ENCODE peak calls at places on chromosomes 13 and 19, in seven cellular contexts. One of them, this sample, is unnamed.
A peak's percentile ranks its signal among the peaks of the same experiment; 100 is the strongest.

GRCh38 chr19:8611890-8612806 is 1.6 kb upstream of the ADAMTS10 start:
- DNase-seq in bronchial epithelial cell: no peak
- DNase-seq in Caco-2: no peak
- DNase-seq in fibroblast of pulmonary artery: peak; percentile 70
- DNase-seq in astrocyte of the cerebellum: peak; percentile 94
- DNase-seq in breast epithelium: no peak
- DNase-seq in adrenal gland: peak; percentile 85
- DNase-seq in this sample: peak; percentile 48

GRCh38 chr19:18310118-18310909 is 12.6 kb downstream of the LSM4 start:
- DNase-seq in bronchial epithelial cell: no peak
- DNase-seq in Caco-2: peak; percentile 37
- DNase-seq in fibroblast of pulmonary artery: no peak
- DNase-seq in astrocyte of the cerebellum: no peak
- DNase-seq in breast epithelium: no peak
- DNase-seq in adrenal gland: peak; percentile 50
- DNase-seq in this sample: no peak

GRCh38 chr19:42589792-42590191 is 4.9 kb downstream of the CEACAM8 start:
- DNase-seq in bronchial epithelial cell: no peak
- DNase-seq in Caco-2: no peak
- DNase-seq in fibroblast of pulmonary artery: no peak
- DNase-seq in astrocyte of the cerebellum: no peak
- DNase-seq in breast epithelium: no peak
- DNase-seq in adrenal gland: no peak
- DNase-seq in this sample: no peak

GRCh38 chr19:12967907-12968306 is 1.5 kb upstream of the DAND5 start:
- DNase-seq in bronchial epithelial cell: peak; percentile 67
- DNase-seq in Caco-2: no peak
- DNase-seq in fibroblast of pulmonary artery: no peak
- DNase-seq in astrocyte of the cerebellum: no peak
- DNase-seq in breast epithelium: no peak
- DNase-seq in adrenal gland: no peak
- DNase-seq in this sample: no peak

GRCh38 chr19:12723643-12724426 is at the start of gene TNPO2:
- DNase-seq in bronchial epithelial cell: peak; percentile 49
- DNase-seq in Caco-2: peak; percentile 76
- DNase-seq in fibroblast of pulmonary artery: peak; percentile 67
- DNase-seq in astrocyte of the cerebellum: no peak
- DNase-seq in breast epithelium: no peak
- DNase-seq in adrenal gland: peak; percentile 55
- DNase-seq in this sample: peak; percentile 63

GRCh38 chr19:7925171-7925837 is 631 bp downstream of the CTXN1 start:
- DNase-seq in bronchial epithelial cell: peak; percentile 35
- DNase-seq in Caco-2: peak; percentile 85
- DNase-seq in fibroblast of pulmonary artery: peak; percentile 80
- DNase-seq in astrocyte of the cerebellum: peak; percentile 42
- DNase-seq in breast epithelium: peak; percentile 54
- DNase-seq in adrenal gland: peak; percentile 69
- DNase-seq in this sample: peak; percentile 74

GRCh38 chr13:24263652-24264051 is 45.7 kb upstream of the C1QTNF9 start:
- DNase-seq in bronchial epithelial cell: no peak
- DNase-seq in Caco-2: peak; percentile 35
- DNase-seq in fibroblast of pulmonary artery: peak; percentile 60
- DNase-seq in astrocyte of the cerebellum: no peak
- DNase-seq in breast epithelium: no peak
- DNase-seq in adrenal gland: no peak
- DNase-seq in this sample: peak; percentile 84

GRCh38 chr13:100646030-100646673 is 28.4 kb downstream of the TMTC4 start:
- DNase-seq in bronchial epithelial cell: peak; percentile 27
- DNase-seq in Caco-2: peak; percentile 49
- DNase-seq in fibroblast of pulmonary artery: peak; percentile 60
- DNase-seq in astrocyte of the cerebellum: peak; percentile 26
- DNase-seq in breast epithelium: no peak
- DNase-seq in adrenal gland: no peak
- DNase-seq in this sample: peak; percentile 42

GRCh38 chr19:15331419-15332310 is 674 bp downstream of the BRD4 start:
- DNase-seq in bronchial epithelial cell: no peak
- DNase-seq in Caco-2: peak; percentile 80
- DNase-seq in fibroblast of pulmonary artery: peak; percentile 54
- DNase-seq in astrocyte of the cerebellum: no peak
- DNase-seq in breast epithelium: peak; percentile 39
- DNase-seq in adrenal gland: peak; percentile 56
- DNase-seq in this sample: peak; percentile 65

GRCh38 chr19:55383789-55384575 is at the start of gene TMEM238:
- DNase-seq in bronchial epithelial cell: peak; percentile 47
- DNase-seq in Caco-2: peak; percentile 84
- DNase-seq in fibroblast of pulmonary artery: peak; percentile 73
- DNase-seq in astrocyte of the cerebellum: no peak
- DNase-seq in breast epithelium: peak; percentile 38
- DNase-seq in adrenal gland: peak; percentile 59
- DNase-seq in this sample: peak; percentile 69

GRCh38 chr13:35165205-35165604 is 223.1 kb downstream of the NBEA start:
- DNase-seq in bronchial epithelial cell: no peak
- DNase-seq in Caco-2: no peak
- DNase-seq in fibroblast of pulmonary artery: no peak
- DNase-seq in astrocyte of the cerebellum: no peak
- DNase-seq in breast epithelium: no peak
- DNase-seq in adrenal gland: no peak
- DNase-seq in this sample: no peak

DNA sequence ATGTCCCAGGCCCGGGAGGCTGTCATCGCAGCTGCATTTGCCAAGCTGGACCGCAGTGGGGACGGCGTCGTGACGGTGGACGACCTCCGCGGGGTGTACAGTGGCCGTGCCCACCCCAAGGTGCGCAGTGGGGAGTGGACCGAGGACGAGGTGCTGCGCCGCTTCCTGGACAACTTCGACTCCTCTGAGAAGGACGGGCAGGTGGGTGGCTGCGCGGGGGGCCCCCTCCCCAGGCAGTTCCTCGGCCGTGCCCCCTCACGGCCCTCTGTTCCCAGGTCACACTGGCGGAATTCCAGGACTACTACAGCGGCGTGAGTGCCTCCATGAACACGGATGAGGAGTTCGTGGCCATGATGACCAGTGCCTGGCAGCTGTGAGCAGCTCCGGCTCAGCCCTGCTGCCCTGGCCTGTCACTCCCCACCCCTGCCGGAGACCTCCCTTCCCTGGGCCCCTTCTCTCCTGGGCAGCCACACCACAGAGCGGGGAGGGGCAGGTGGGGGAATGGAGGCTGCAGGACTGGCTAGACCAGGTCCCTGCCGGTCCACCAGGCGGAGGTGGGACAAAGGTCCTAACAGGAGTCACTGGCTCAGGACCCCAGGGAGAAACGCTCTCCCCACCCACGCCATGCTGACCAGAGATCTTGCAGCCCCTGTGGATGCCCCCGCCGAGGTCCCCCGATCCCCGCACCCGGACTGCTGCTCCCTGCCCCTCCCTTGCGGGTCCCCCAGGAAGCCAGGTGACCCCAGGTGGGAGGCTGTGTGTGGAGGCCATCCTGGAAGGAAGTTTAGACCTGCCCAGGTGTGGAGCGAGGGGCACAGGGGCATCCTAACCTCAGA is 1.1 kb downstream of the CAPS start:
- DNase-seq in bronchial epithelial cell: no peak
- DNase-seq in Caco-2: peak; percentile 81
- DNase-seq in fibroblast of pulmonary artery: no peak
- DNase-seq in astrocyte of the cerebellum: no peak
- DNase-seq in breast epithelium: no peak
- DNase-seq in adrenal gland: no peak
- DNase-seq in this sample: no peak
- H3K4me3 ChIP-seq in bronchial epithelial cell: no peak overlapping the region
- H3K4me3 ChIP-seq in Caco-2: no peak overlapping the region
- H3K4me3 ChIP-seq in fibroblast of pulmonary artery: no peak overlapping the region
- H3K4me3 ChIP-seq in astrocyte of the cerebellum: no peak overlapping the region
- H3K4me3 ChIP-seq in breast epithelium: peak overlapping the region; percentile 18
- H3K4me3 ChIP-seq in adrenal gland: no peak overlapping the region
- H3K4me3 ChIP-seq in this sample: no peak overlapping the region

GRCh38 chr13:43877788-43878187 is 1.8 kb downstream of the CCDC122 start:
- DNase-seq in bronchial epithelial cell: no peak
- DNase-seq in Caco-2: no peak
- DNase-seq in fibroblast of pulmonary artery: no peak
- DNase-seq in astrocyte of the cerebellum: no peak
- DNase-seq in breast epithelium: no peak
- DNase-seq in adrenal gland: no peak
- DNase-seq in this sample: no peak

GRCh38 chr13:43880451-43880850 is 747 bp downstream of the LACC1 start:
- DNase-seq in bronchial epithelial cell: no peak
- DNase-seq in Caco-2: no peak
- DNase-seq in fibroblast of pulmonary artery: no peak
- DNase-seq in astrocyte of the cerebellum: no peak
- DNase-seq in breast epithelium: no peak
- DNase-seq in adrenal gland: no peak
- DNase-seq in this sample: no peak

GRCh38 chr13:43880930-43881329 is 1.2 kb downstream of the LACC1 start:
- DNase-seq in bronchial epithelial cell: no peak
- DNase-seq in Caco-2: no peak
- DNase-seq in fibroblast of pulmonary artery: peak; percentile 27
- DNase-seq in astrocyte of the cerebellum: no peak
- DNase-seq in breast epithelium: no peak
- DNase-seq in adrenal gland: peak; percentile 17
- DNase-seq in this sample: no peak

GRCh38 chr13:43878897-43879322 is 630 bp downstream of the CCDC122 start:
- DNase-seq in bronchial epithelial cell: peak; percentile 46
- DNase-seq in Caco-2: peak; percentile 65
- DNase-seq in fibroblast of pulmonary artery: peak; percentile 83
- DNase-seq in astrocyte of the cerebellum: peak; percentile 53
- DNase-seq in breast epithelium: peak; percentile 40
- DNase-seq in adrenal gland: peak; percentile 82
- DNase-seq in this sample: peak; percentile 91

GRCh38 chr13:43879323-43880181 is at the start of the genes CCDC122 and LACC1:
- DNase-seq in bronchial epithelial cell: peak; percentile 65
- DNase-seq in Caco-2: peak; percentile 90
- DNase-seq in fibroblast of pulmonary artery: peak; percentile 85
- DNase-seq in astrocyte of the cerebellum: peak; percentile 52
- DNase-seq in breast epithelium: peak; percentile 77
- DNase-seq in adrenal gland: peak; percentile 85
- DNase-seq in this sample: peak; percentile 82
- TF ChIP-seq CTCF in bronchial epithelial cell: no peak
- TF ChIP-seq CTCF in Caco-2: no peak
- TF ChIP-seq CTCF in fibroblast of pulmonary artery: no peak
- TF ChIP-seq CTCF in astrocyte of the cerebellum: peak; percentile 9
- TF ChIP-seq CTCF in breast epithelium: no peak
- TF ChIP-seq CTCF in adrenal gland: peak; percentile 12
- TF ChIP-seq CTCF in this sample: no peak

GRCh38 chr19:3538965-3539742 is at the start of gene TEKTIP1:
- DNase-seq in bronchial epithelial cell: no peak
- DNase-seq in Caco-2: peak; percentile 22
- DNase-seq in fibroblast of pulmonary artery: no peak
- DNase-seq in astrocyte of the cerebellum: no peak
- DNase-seq in breast epithelium: no peak
- DNase-seq in adrenal gland: peak; percentile 67
- DNase-seq in this sample: no peak

GRCh38 chr19:3537438-3538240 is 1.3 kb upstream of the TEKTIP1 start:
- DNase-seq in bronchial epithelial cell: no peak
- DNase-seq in Caco-2: no peak
- DNase-seq in fibroblast of pulmonary artery: no peak
- DNase-seq in astrocyte of the cerebellum: no peak
- DNase-seq in breast epithelium: no peak
- DNase-seq in adrenal gland: no peak
- DNase-seq in this sample: no peak

GRCh38 chr19:3537101-3537437 is 1.9 kb upstream of the TEKTIP1 start:
- DNase-seq in bronchial epithelial cell: no peak
- DNase-seq in Caco-2: no peak
- DNase-seq in fibroblast of pulmonary artery: no peak
- DNase-seq in astrocyte of the cerebellum: no peak
- DNase-seq in breast epithelium: no peak
- DNase-seq in adrenal gland: no peak
- DNase-seq in this sample: no peak

GRCh38 chr19:3539743-3540118 is 757 bp downstream of the TEKTIP1 start:
- DNase-seq in bronchial epithelial cell: no peak
- DNase-seq in Caco-2: no peak
- DNase-seq in fibroblast of pulmonary artery: no peak
- DNase-seq in astrocyte of the cerebellum: no peak
- DNase-seq in breast epithelium: no peak
- DNase-seq in adrenal gland: no peak
- DNase-seq in this sample: no peak

DNA sequence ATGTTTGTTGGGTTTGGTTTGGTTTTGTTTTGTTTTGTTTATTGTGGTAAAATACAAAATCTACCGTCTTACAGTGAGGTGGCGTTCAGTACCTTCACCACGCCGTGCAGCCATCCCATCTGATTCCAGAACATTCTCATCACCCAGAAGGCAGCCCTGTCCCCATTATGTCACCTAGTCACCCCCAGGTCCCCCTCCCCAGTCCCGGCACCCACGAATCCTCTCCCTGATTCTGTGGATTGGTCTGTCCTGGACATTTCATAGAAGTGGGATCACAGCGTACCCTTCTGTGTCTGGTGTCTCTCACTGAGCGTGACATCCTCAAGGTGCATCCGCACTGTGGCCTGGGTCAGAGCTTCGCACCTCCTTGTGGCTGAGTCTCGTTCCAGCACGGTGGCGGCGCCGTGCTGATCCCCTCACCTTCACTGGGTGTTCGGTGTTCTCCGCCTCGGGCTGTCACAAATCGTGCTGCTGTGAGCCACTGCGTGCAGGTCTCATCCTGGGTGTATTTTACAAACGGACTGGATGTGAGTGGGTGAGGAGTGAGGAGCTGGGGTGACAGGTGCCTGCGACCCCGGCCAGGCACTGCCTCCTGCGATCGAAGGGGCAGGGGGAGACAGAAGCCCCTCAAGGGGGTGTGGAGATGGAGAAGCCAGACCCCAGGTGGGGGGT is 580 bp upstream of the TEKTIP1 start:
- DNase-seq in bronchial epithelial cell: no peak
- DNase-seq in Caco-2: no peak
- DNase-seq in fibroblast of pulmonary artery: no peak
- DNase-seq in astrocyte of the cerebellum: no peak
- DNase-seq in breast epithelium: no peak
- DNase-seq in adrenal gland: no peak
- DNase-seq in this sample: no peak
- H3K4me3 ChIP-seq in bronchial epithelial cell: no peak overlapping the region
- H3K4me3 ChIP-seq in Caco-2: no peak overlapping the region
- H3K4me3 ChIP-seq in fibroblast of pulmonary artery: no peak overlapping the region
- H3K4me3 ChIP-seq in astrocyte of the cerebellum: no peak overlapping the region
- H3K4me3 ChIP-seq in breast epithelium: no peak overlapping the region
- H3K4me3 ChIP-seq in adrenal gland: no peak overlapping the region
- H3K4me3 ChIP-seq in this sample: no peak overlapping the region

DNA sequence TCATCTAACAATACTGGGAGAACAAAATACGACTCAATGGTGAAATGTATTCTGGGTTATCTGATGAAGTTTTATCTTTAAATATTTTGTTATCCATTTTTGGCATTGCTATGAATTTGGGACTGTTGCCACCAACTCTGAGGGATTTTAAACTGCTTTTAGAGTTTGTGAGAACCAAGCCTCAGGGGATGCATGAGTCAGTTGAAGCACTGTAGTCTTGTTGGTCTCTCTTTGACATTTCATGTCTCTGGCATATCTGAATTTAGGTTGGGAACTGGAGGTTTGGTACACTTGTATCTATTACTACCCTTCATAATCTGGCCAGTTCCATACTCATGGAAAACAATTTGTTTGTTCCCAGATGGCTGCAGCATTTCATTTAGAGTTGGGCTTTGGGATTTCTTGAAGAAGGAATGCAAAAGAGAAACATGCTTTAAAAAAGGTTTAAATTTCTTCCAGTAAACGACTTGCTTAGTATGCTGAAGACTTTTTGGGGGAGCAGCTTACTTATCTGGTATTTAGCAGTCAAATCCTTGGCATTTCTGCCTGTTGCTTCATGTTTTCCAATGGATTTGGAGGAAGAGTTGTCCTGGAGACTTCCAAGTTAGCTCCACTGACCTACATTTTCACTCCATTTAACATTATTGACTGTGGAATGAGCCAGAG is 28.9 kb downstream of the ARHGEF7 start:
- DNase-seq in bronchial epithelial cell: peak; percentile 9
- DNase-seq in Caco-2: no peak
- DNase-seq in fibroblast of pulmonary artery: no peak
- DNase-seq in astrocyte of the cerebellum: no peak
- DNase-seq in breast epithelium: no peak
- DNase-seq in adrenal gland: no peak
- DNase-seq in this sample: peak; percentile 30
- TF ChIP-seq CTCF in bronchial epithelial cell: no peak
- TF ChIP-seq CTCF in Caco-2: no peak
- TF ChIP-seq CTCF in fibroblast of pulmonary artery: no peak
- TF ChIP-seq CTCF in astrocyte of the cerebellum: no peak
- TF ChIP-seq CTCF in breast epithelium: no peak
- TF ChIP-seq CTCF in adrenal gland: no peak
- TF ChIP-seq CTCF in this sample: no peak